ENCODE peak calls at places on chromosomes 11 and 22, in seven cellular contexts. O, A, K, M, W, B and J are unnamed samples.

GRCh38 chr11:44923796-44924195 is 26.9 kb downstream of the TP53I11 start:
- DNase-seq in O (no peak), A (no peak), K (no peak), M (peak), W (no peak), B (no peak), J (no peak)

GRCh38 chr11:102318469-102318868 is 1.2 kb downstream of the BIRC3 start:
- DNase-seq in O (no peak), A (no peak), K (no peak), M (no peak), W (no peak), B (no peak), J (no peak)

GRCh38 chr22:27286711-27287110 is 514.8 kb downstream of the MN1 start:
- DNase-seq in O (no peak), A (no peak), K (no peak), M (no peak), W (no peak), B (no peak), J (no peak)

GRCh38 chr11:11816511-11817319 is 25.1 kb upstream of the USP47 start:
- DNase-seq in O (no peak), A (no peak), K (no peak), M (no peak), W (no peak), B (peak), J (no peak)

GRCh38 chr11:102513869-102514268 is 16.7 kb downstream of the MMP7 start:
- DNase-seq in O (no peak), A (no peak), K (no peak), M (no peak), W (no peak), B (peak), J (no peak)

GRCh38 chr11:62796281-62796680 is 4.5 kb upstream of the TMEM223 start:
- DNase-seq in O (no peak), A (no peak), K (no peak), M (no peak), W (no peak), B (no peak), J (no peak)

GRCh38 chr11:57340228-57340627 is 2.1 kb downstream of the P2RX3 start:
- DNase-seq in O (no peak), A (no peak), K (no peak), M (no peak), W (no peak), B (peak), J (no peak)

GRCh38 chr11:128621491-128622136 is 34.3 kb upstream of the ETS1 start:
- DNase-seq in O (no peak), A (no peak), K (no peak), M (no peak), W (no peak), B (peak), J (no peak)

GRCh38 chr11:10984250-10984649 is 126.4 kb upstream of the ZBED5 start:
- DNase-seq in O (no peak), A (no peak), K (no peak), M (no peak), W (no peak), B (no peak), J (no peak)

GRCh38 chr22:37290737-37291136 is 8.4 kb downstream of the CYTH4 start:
- DNase-seq in O (no peak), A (no peak), K (peak), M (no peak), W (no peak), B (peak), J (no peak)

GRCh38 chr22:27480487-27480886 is 321.1 kb downstream of the MN1 start:
- DNase-seq in O (no peak), A (no peak), K (no peak), M (peak), W (no peak), B (no peak), J (peak)

GRCh38 chr22:23639661-23640060 is 7.5 kb upstream of the DRICH1 start:
- DNase-seq in O (no peak), A (no peak), K (no peak), M (no peak), W (no peak), B (no peak), J (no peak)

GRCh38 chr22:48306284-48306683 is 1521.4 kb downstream of the BRD1 start:
- DNase-seq in O (no peak), A (no peak), K (no peak), M (no peak), W (no peak), B (no peak), J (no peak)